ENCODE peak calls at places on chromosomes 13 and 19, in seven cellular contexts. L is posterior cingulate gyrus; Q is Right ventricle myocardium superior; W is aorta; G is stimulated activated CD4-positive, alpha-beta T cell treated with anti-CD3 and anti-CD28 coated beads, Interleukin-4, amount 100 ng/mL, for 1 hour; Z is stimulated activated CD8-positive, alpha-beta memory T cell treated with anti-CD3 and anti-CD28 coated beads, Interleukin-12 subunit alpha, Interleukin-12 subunit beta, amount 100 ng/mL, for 4 hours; H is ACHN. X is an unnamed sample.

GRCh38 chr19:2834294-2834871 is 6.9 kb upstream of the ZNF555 start:
- DNase-seq in G (no peak), L (no peak), W (no peak), H (no peak), Z (no peak), Q (no peak), X (no peak)

GRCh38 chr13:102726430-102726829 is 31.6 kb upstream of the METTL21C start:
- DNase-seq in W (no peak), Z (no peak), G (no peak), Q (no peak), H (peak; percentile 14), L (no peak), X (no peak)

GRCh38 chr13:70967564-70967963 is 859.3 kb upstream of the KLHL1 start:
- DNase-seq in H (no peak), G (no peak), W (no peak), L (no peak), Q (no peak), Z (no peak), X (no peak)

GRCh38 chr19:42363614-42364346 is 26.3 kb downstream of the CNFN start:
- DNase-seq in H (no peak), Z (no peak), G (no peak), Q (no peak), W (no peak), L (no peak), X (no peak)

GRCh38 chr19:38148337-38148736 is 75.7 kb downstream of the DPF1 start:
- DNase-seq in L (no peak), G (no peak), Q (peak; percentile 64), H (no peak), W (no peak), Z (no peak), X (no peak)

GRCh38 chr19:2446390-2446789 is 10.4 kb downstream of the LMNB2 start:
- DNase-seq in L (no peak), G (no peak), Z (no peak), W (peak; percentile 38), Q (no peak), H (no peak), X (no peak)

GRCh38 chr13:39297664-39298171 is 259.5 kb downstream of the NHLRC3 start:
- DNase-seq in Q (no peak), G (no peak), Z (no peak), W (no peak), L (no peak), H (no peak), X (no peak)

GRCh38 chr19:14916848-14917247 is 24.4 kb upstream of the OR7C2 start:
- DNase-seq in H (no peak), Z (no peak), Q (no peak), G (no peak), L (no peak), W (no peak), X (no peak)

GRCh38 chr19:2523630-2524311 is 47.8 kb downstream of the GADD45B start:
- DNase-seq in Q (no peak), L (no peak), H (peak; percentile 25), G (no peak), W (peak; percentile 71), Z (no peak), X (no peak)

GRCh38 chr19:11016591-11016990 is 55.8 kb downstream of the SMARCA4 start:
- DNase-seq in H (no peak), G (no peak), W (no peak), L (no peak), Z (no peak), Q (no peak), X (no peak)

GRCh38 chr13:78602561-78603239 is 652 bp downstream of the POU4F1 start:
- DNase-seq in G (no peak), L (no peak), Q (no peak), Z (no peak), H (no peak), W (no peak), X (no peak)

GRCh38 chr19:4172861-4173473 is 9.4 kb downstream of the SIRT6 start:
- DNase-seq in Z (peak; percentile 24), L (no peak), H (peak; percentile 52), G (peak; percentile 74), W (peak; percentile 69), Q (peak; percentile 68), X (peak; percentile 63)

GRCh38 chr13:99031725-99032298 is 53.9 kb upstream of the DOCK9 start:
- DNase-seq in G (no peak), H (no peak), Z (no peak), Q (no peak), W (no peak), L (no peak), X (no peak)

GRCh38 chr19:5403968-5404640 is 51.1 kb upstream of the ZNRF4 start:
- DNase-seq in L (no peak), Q (peak; percentile 86), G (peak; percentile 61), H (peak; percentile 84), Z (peak; percentile 9), W (peak; percentile 86), X (peak; percentile 77)

GRCh38 chr19:32219881-32220552 is 125.4 kb upstream of the ZNF507 start:
- DNase-seq in L (no peak), W (no peak), Q (no peak), G (no peak), H (no peak), Z (no peak), X (no peak)

GRCh38 chr13:44273991-44274810 is 99.4 kb upstream of the SERP2 start:
- DNase-seq in G (peak; percentile 7), Q (no peak), L (no peak), Z (no peak), H (peak; percentile 74), W (no peak), X (no peak)

GRCh38 chr13:65971541-65971940 is 1258.6 kb downstream of the PCDH9 start:
- DNase-seq in H (no peak), W (no peak), Q (no peak), G (no peak), L (peak; percentile 30), Z (no peak), X (no peak)

GRCh38 chr13:107104631-107105030 is 536.7 kb upstream of the ARGLU1 start:
- DNase-seq in H (no peak), L (no peak), W (no peak), Q (no peak), Z (no peak), G (no peak), X (no peak)

GRCh38 chr13:61123533-61124269 is 291.9 kb downstream of the PCDH20 start:
- DNase-seq in W (no peak), H (no peak), Q (no peak), G (no peak), Z (no peak), L (no peak), X (no peak)

GRCh38 chr13:20069956-20070355 is 90.9 kb downstream of the GJA3 start:
- DNase-seq in Z (no peak), Q (no peak), W (no peak), H (no peak), G (no peak), L (no peak), X (no peak)

GRCh38 chr19:47674548-47674947 is 38.7 kb upstream of the EHD2 start:
- DNase-seq in G (no peak), Z (no peak), Q (no peak), L (no peak), H (no peak), W (no peak), X (no peak)

X was measured in body of pancreas.